ENCODE peak calls at places on chromosome 3, in four cellular contexts. F is HT1080; M is stimulated activated CD4-positive, alpha-beta T cell treated with anti-CD3 and anti-CD28 coated beads, Interleukin-4, amount 100 ng/mL, for 48 hours; I is AG09309. N is an unnamed sample.
A peak's percentile ranks its signal among the peaks of the same experiment; 100 is the strongest.

GRCh38 chr3:20904674-20905073 is 718.7 kb upstream of the SGO1 start:
- DNase-seq in F (no peak), M (no peak), I (no peak), N (no peak)

GRCh38 chr3:140636452-140637138 is 41.3 kb upstream of the TRIM42 start:
- DNase-seq in F (peak; percentile 82), M (no peak), I (no peak), N (no peak)

GRCh38 chr3:138042043-138042442 is 32.1 kb downstream of the CLDN18 start:
- DNase-seq in F (peak; percentile 89), M (no peak), I (peak; percentile 46), N (peak; percentile 45)

GRCh38 chr3:56751056-56751455 is 50.7 kb downstream of the ARHGEF3 start:
- DNase-seq in F (no peak), M (no peak), I (no peak), N (no peak)

GRCh38 chr3:156750874-156751245 is 75.3 kb upstream of the LEKR1 start:
- DNase-seq in F (peak; percentile 30), M (no peak), I (no peak), N (no peak)

GRCh38 chr3:151356791-151357460 is 27.6 kb upstream of the P2RY13 start:
- DNase-seq in F (no peak), M (no peak), I (no peak), N (no peak)

GRCh38 chr3:75192065-75192658 is 472.0 kb upstream of the FRG2C start:
- DNase-seq in F (peak; percentile 49), M (peak; percentile 32), I (peak; percentile 2), N (no peak)

GRCh38 chr3:115186351-115187148 is 39.5 kb upstream of the ZBTB20 start:
- DNase-seq in F (peak; percentile 65), M (no peak), I (no peak), N (no peak)

GRCh38 chr3:66038726-66039589 is at the start of gene MAGI1:
- DNase-seq in F (peak; percentile 93), M (peak; percentile 32), I (peak; percentile 89), N (peak; percentile 84)

GRCh38 chr3:12371525-12372140 is 82.8 kb downstream of the PPARG start:
- DNase-seq in F (no peak), M (no peak), I (no peak), N (peak; percentile 50)

GRCh38 chr3:38453914-38454178 is 156 bp downstream of the ACVR2B start:
- DNase-seq in F (no peak), M (no peak), I (no peak), N (no peak)

GRCh38 chr3:16338999-16339398 is 74.0 kb downstream of the OXNAD1 start:
- DNase-seq in F (peak; percentile 89), M (no peak), I (peak; percentile 97), N (peak; percentile 90)

GRCh38 chr3:61580982-61581654 is 19.7 kb downstream of the PTPRG start:
- DNase-seq in F (no peak), M (no peak), I (no peak), N (no peak)

GRCh38 chr3:192772495-192772894 is 45.2 kb upstream of the FGF12 start:
- DNase-seq in F (peak; percentile 63), M (no peak), I (peak; percentile 20), N (no peak)

GRCh38 chr3:37993067-37993809 is 2.7 kb downstream of the VILL start:
- DNase-seq in F (no peak), M (no peak), I (no peak), N (no peak)